ENCODE peak calls at places on chromosome X, in six cellular contexts. B is breast epithelium, E is astrocyte, A is A549, M is mucosa of descending colon, U is ovary. R is an unnamed sample.

GRCh38 chrX:130106071-130106470 is 4.2 kb downstream of the ELF4 start:
- DNase-seq in B (no peak), E (no peak), M (no peak), U (peak), A (no peak), R (no peak)

GRCh38 chrX:18348047-18348446 is 6.4 kb downstream of the SCML2 start:
- DNase-seq in M (no peak), E (peak), B (no peak), U (no peak), A (no peak), R (no peak)

GRCh38 chrX:19673334-19674040 is 158.2 kb upstream of the MAP3K15 start:
- DNase-seq in E (peak), B (no peak), M (peak), A (peak), U (peak), R (no peak)

GRCh38 chrX:141176586-141177451 is at the start of gene LDOC1:
- DNase-seq in M (peak), A (peak), U (peak), B (peak), E (peak), R (peak)

GRCh38 chrX:27565992-27566391 is 24.2 kb upstream of the DCAF8L2 start:
- DNase-seq in E (peak), M (no peak), U (no peak), A (no peak), B (no peak), R (no peak)

GRCh38 chrX:78958419-78959116 is 13.4 kb downstream of the P2RY10 start:
- DNase-seq in B (no peak), E (no peak), M (no peak), A (no peak), U (no peak), R (no peak)

GRCh38 chrX:129239371-129239770 is 283.9 kb downstream of the SMARCA1 start:
- DNase-seq in A (peak), E (peak), U (no peak), B (no peak), M (no peak), R (no peak)

GRCh38 chrX:46965125-46965758 is 53.0 kb downstream of the JADE3 start:
- DNase-seq in M (no peak), A (no peak), U (no peak), B (no peak), E (peak), R (no peak)

GRCh38 chrX:109270580-109271484 is 211.1 kb downstream of the GUCY2F start:
- DNase-seq in E (peak), B (no peak), A (no peak), U (no peak), M (peak), R (no peak)

GRCh38 chrX:74383611-74384010 is 37.7 kb upstream of the SLC16A2 start:
- DNase-seq in M (no peak), U (peak), B (no peak), E (peak), A (peak), R (peak)

GRCh38 chrX:323721-324628 is 5.4 kb upstream of the GTPBP6 start:
- DNase-seq in U (no peak), A (peak), M (peak), E (peak), B (peak), R (peak)

GRCh38 chrX:153972368-153973126 is at the start of gene TMEM187:
- DNase-seq in B (peak), U (peak), E (peak), M (peak), A (peak), R (no peak)

GRCh38 chrX:110146521-110146920 is 143.6 kb downstream of the TMEM164 start:
- DNase-seq in M (no peak), U (peak), B (no peak), E (no peak), A (peak), R (no peak)

GRCh38 chrX:71017396-71017939 is 50.7 kb downstream of the SNX12 start:
- DNase-seq in E (peak), B (no peak), M (no peak), U (no peak), A (no peak), R (no peak)

GRCh38 chrX:126376465-126376864 is 176.1 kb downstream of the DCAF12L1 start:
- DNase-seq in U (no peak), B (no peak), E (no peak), M (no peak), A (no peak), R (no peak)

GRCh38 chrX:35726176-35726575 is 72.0 kb upstream of the MAGEB16 start:
- DNase-seq in B (no peak), U (no peak), M (no peak), E (no peak), A (peak), R (peak)

GRCh38 chrX:148771440-148771839 is 271.0 kb downstream of the AFF2 start:
- DNase-seq in M (no peak), E (no peak), A (no peak), B (no peak), U (no peak), R (no peak)

GRCh38 chrX:17525266-17525665 is 150.3 kb downstream of the NHS start:
- DNase-seq in E (peak), M (no peak), A (no peak), U (no peak), B (no peak), R (no peak)

GRCh38 chrX:133414399-133415275 is 652 bp downstream of the GPC4 start:
- DNase-seq in B (no peak), E (peak), M (peak), A (peak), U (peak), R (no peak)

GRCh38 chrX:44945736-44946135 is 72.7 kb downstream of the KDM6A start:
- DNase-seq in B (no peak), E (no peak), A (no peak), M (no peak), U (no peak), R (no peak)

DNA sequence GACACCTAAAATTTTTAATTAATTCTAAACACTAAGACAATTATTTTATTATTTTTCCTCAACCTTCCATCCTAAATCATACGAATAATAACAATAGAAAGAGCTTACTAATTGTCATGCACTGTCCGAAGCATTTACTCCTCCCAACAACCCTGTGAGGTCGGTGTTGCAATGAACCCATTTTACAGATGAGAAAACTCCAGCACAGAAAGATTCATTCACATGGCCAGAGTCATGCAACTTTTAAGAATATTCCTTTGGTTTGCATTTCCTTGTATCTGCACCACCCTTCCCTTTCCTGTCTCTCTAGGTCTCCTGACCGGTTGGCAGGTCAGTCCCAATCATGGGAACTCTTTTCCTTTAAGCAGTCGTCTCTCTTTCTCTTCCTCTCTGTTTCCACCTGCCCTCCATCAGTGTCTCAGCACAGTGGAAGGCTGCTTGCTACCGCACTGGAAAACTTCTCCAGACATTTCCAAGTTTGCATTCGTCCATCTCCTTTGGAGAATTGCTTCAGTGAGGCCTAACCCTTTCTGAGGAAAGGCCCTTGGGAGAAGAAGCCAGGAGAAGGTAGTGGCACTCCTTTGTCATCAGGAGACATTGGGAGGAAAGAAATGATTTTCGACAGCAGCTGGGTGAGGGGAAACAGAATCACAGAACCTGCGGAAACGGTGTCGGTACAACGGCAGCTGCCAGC is 1.9 kb upstream of the TMSB4X start:
- DNase-seq in B (no peak), M (no peak), A (no peak), E (no peak), U (no peak), R (no peak)
- H3K4me3 ChIP-seq in B (peak), M (no peak), A (no peak), E (no peak), U (no peak), R (no peak)

DNA sequence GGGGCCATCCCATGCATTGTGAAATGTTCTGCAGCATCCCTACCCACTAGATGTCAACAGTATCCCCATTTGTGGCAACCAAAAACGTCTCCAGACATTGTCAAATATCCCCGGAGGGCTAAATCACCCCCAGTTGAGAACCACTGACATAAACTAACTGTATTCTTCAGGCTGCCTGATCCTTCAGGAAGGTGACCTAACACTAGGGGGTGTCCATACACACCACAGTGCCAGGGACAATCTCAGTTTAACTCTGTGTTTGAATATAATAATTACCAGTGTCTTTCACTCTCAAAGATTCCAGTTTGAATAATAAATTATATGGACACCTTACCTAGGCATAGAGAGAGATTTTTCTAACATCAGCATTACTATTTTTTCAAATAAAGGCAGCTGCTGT is 6.4 kb downstream of the ACE2 start:
- DNase-seq in B (no peak), E (no peak), A (peak), U (no peak), M (no peak), R (no peak)
- TF ChIP-seq CTCF in B (no peak), E (no peak), A (no peak), U (no peak), M (no peak), R (peak)

GRCh38 chrX:104270212-104270611 is 15.5 kb upstream of the ESX1 start:
- DNase-seq in E (no peak), A (no peak), U (no peak), M (no peak), B (no peak), R (no peak)
- H3K4me3 ChIP-seq in E (no peak), A (no peak), U (no peak), M (no peak), B (no peak), R (no peak)

DNA sequence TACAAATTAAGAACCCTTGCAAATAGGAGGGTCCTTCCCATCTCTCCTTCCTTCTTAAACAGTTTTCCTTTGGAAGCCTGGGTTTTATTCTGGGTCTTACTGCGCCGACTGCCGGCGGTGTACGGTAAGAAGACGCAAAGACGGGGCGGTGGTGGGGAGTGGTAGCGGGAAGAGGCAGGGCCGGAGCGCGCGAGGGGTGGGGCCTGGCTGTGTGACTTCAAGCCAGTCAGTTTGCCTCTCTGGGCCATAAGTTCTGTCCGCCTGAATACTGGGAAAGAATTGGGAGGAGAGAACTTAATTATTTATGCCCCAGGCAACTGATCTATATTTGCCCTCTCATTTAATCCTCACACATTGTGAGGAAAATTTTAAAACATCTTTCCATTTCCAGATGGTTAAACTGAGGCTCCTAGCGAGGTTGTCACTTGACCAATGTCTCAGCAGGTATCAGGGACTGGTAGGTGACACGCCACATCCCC is 726 bp upstream of the KANTR start:
- DNase-seq in U (peak), M (peak), A (peak), B (peak), E (peak), R (no peak)
- TF ChIP-seq CTCF in U (peak), M (peak), A (peak), B (peak), E (peak), R (peak)

DNA sequence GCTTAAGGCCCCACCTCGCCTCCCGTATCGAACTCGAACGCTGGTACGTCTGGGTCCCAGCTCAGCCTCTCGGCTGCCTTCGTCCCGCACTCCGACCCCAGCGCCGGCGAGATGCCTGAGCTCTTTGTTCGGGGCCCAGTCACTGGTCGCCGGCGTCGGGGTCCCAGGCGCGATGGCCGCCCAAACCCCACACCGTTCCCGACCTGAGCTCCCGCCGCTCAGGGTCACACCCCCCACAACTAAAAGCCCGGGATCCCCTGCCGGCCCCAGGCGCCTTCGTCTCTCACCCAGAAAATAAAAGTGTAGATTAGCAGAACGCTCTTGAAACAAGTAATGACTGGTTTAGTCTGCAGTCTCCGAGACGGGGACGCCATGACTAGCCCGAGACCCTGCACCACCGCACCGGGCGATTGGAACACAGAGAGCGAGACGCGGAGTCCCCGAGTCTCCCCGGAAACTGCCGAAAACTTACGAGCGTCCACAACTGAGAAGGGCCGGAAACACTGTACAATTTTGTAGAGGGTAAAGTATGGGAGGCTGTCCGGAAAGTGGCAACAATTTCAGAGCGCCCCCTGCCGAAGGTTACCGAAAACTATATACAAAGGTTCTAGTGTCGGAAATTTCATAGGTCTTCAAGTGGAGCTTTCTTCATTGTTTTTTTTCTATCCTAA is at the start of gene TSPAN6:
- DNase-seq in M (peak), B (peak), A (peak), U (peak), E (peak), R (peak)
- H3K4me3 ChIP-seq in M (peak), B (peak), A (peak), U (peak), E (peak), R (peak)

GRCh38 chrX:9372866-9373265 is 92.0 kb upstream of the TBL1X start:
- DNase-seq in M (no peak), U (no peak), B (no peak), A (no peak), E (no peak), R (no peak)

GRCh38 chrX:9369802-9370291 is 95.0 kb upstream of the TBL1X start:
- DNase-seq in U (no peak), M (no peak), B (no peak), A (no peak), E (peak), R (no peak)

GRCh38 chrX:9368262-9368661 is 96.6 kb upstream of the TBL1X start:
- DNase-seq in A (no peak), E (no peak), M (no peak), B (no peak), U (no peak), R (no peak)

GRCh38 chrX:9373789-9374188 is 91.1 kb upstream of the TBL1X start:
- DNase-seq in M (no peak), A (no peak), U (no peak), B (no peak), E (no peak), R (no peak)

GRCh38 chrX:9370888-9371287 is 94.0 kb upstream of the TBL1X start:
- DNase-seq in U (peak), A (no peak), E (peak), M (no peak), B (no peak), R (no peak)
- TF ChIP-seq CTCF in U (no peak), A (no peak), E (no peak), M (no peak), B (no peak), R (no peak)

R was measured in LNCaP clone FGC.